ENCODE peak calls at places on chromosomes 3 and 15, in nine cellular contexts. T, N, E, O, X, B, K, Z and P are unnamed samples.

GRCh38 chr3:161035711-161036110 is 69.4 kb downstream of the B3GALNT1 start:
- DNase-seq in X (no peak), Z (no peak), K (no peak), T (no peak), O (no peak), E (no peak), N (no peak), B (no peak), P (no peak)

GRCh38 chr3:61181874-61182273 is 69.4 kb downstream of the FHIT start:
- DNase-seq in T (no peak), Z (peak), E (no peak), B (no peak), O (peak), X (no peak), N (no peak), K (no peak), P (peak)

GRCh38 chr15:48643776-48644497 is 1.6 kb downstream of the FBN1 start:
- DNase-seq in K (no peak), E (no peak), X (no peak), O (no peak), T (no peak), N (no peak), Z (no peak), B (no peak), P (no peak)

GRCh38 chr3:123372789-123373534 is 75.9 kb downstream of the ADCY5 start:
- DNase-seq in Z (no peak), E (no peak), K (no peak), B (no peak), O (no peak), N (no peak), T (no peak), X (no peak), P (no peak)

GRCh38 chr3:149245738-149246451 is 24.3 kb upstream of the CP start:
- DNase-seq in Z (no peak), E (no peak), N (no peak), T (no peak), K (no peak), X (no peak), B (no peak), O (no peak), P (no peak)

GRCh38 chr15:66905954-66906353 is 159.4 kb upstream of the SMAD3 start:
- DNase-seq in N (no peak), X (peak), Z (no peak), E (no peak), B (no peak), O (no peak), K (no peak), T (no peak), P (no peak)

GRCh38 chr3:25723802-25724201 is 59.1 kb upstream of the TOP2B start:
- DNase-seq in Z (no peak), X (no peak), B (no peak), O (no peak), N (no peak), K (no peak), E (no peak), T (no peak), P (no peak)

GRCh38 chr3:148955544-148956346 is 35.6 kb upstream of the GYG1 start:
- DNase-seq in X (peak), O (no peak), K (peak), Z (peak), T (no peak), B (peak), E (peak), N (no peak), P (no peak)

GRCh38 chr3:182794455-182794773 is 1.1 kb downstream of the ATP11B start:
- DNase-seq in K (no peak), E (no peak), O (no peak), Z (no peak), N (no peak), B (no peak), T (no peak), X (no peak), P (no peak)

GRCh38 chr3:169295126-169295525 is 368.4 kb downstream of the MECOM start:
- DNase-seq in X (no peak), B (no peak), E (no peak), O (no peak), K (no peak), Z (no peak), T (no peak), N (no peak), P (no peak)

GRCh38 chr15:73375755-73376305 is 7.1 kb upstream of the HCN4 start:
- DNase-seq in K (no peak), T (no peak), N (no peak), O (no peak), X (peak), Z (no peak), B (no peak), E (no peak), P (no peak)

GRCh38 chr3:127750226-127751031 is 71.9 kb downstream of the MGLL start:
- DNase-seq in E (no peak), B (no peak), T (no peak), Z (peak), K (no peak), O (peak), X (no peak), N (peak), P (no peak)

GRCh38 chr15:76503121-76503520 is 166.5 kb downstream of the ISL2 start:
- DNase-seq in E (no peak), Z (no peak), N (no peak), B (no peak), T (no peak), K (no peak), O (no peak), X (no peak), P (no peak)

GRCh38 chr3:73433079-73433478 is 191.7 kb downstream of the PDZRN3 start:
- DNase-seq in Z (no peak), E (no peak), N (no peak), X (no peak), K (no peak), T (no peak), B (no peak), O (no peak), P (no peak)

GRCh38 chr3:165805834-165806561 is 31.2 kb downstream of the BCHE start:
- DNase-seq in K (no peak), B (no peak), Z (no peak), O (no peak), X (no peak), N (no peak), E (no peak), T (no peak), P (no peak)

GRCh38 chr3:127775398-127776109 is 46.8 kb downstream of the MGLL start:
- DNase-seq in N (no peak), X (peak), O (no peak), B (peak), Z (no peak), T (no peak), K (no peak), E (peak), P (no peak)

GRCh38 chr15:39465843-39466242 is 115.0 kb upstream of the THBS1 start:
- DNase-seq in K (no peak), X (no peak), O (no peak), T (no peak), N (no peak), B (no peak), E (no peak), Z (no peak), P (no peak)

GRCh38 chr15:57551717-57552677 is 39.7 kb upstream of the MYZAP start:
- DNase-seq in E (no peak), Z (no peak), K (no peak), X (peak), T (no peak), N (no peak), B (no peak), O (no peak), P (no peak)
- TF ChIP-seq POLR2A in E (no peak), Z (no peak), K (no peak), X (no peak), T (no peak), N (no peak), B (no peak), O (no peak), P (no peak)

GRCh38 chr15:60539881-60540613 is 61.1 kb upstream of the ICE2 start:
- DNase-seq in Z (no peak), K (no peak), B (no peak), T (no peak), N (no peak), X (no peak), O (no peak), E (no peak), P (no peak)

GRCh38 chr15:60539017-60539416 is 60.1 kb upstream of the ICE2 start:
- DNase-seq in X (no peak), B (no peak), E (no peak), N (no peak), O (no peak), Z (no peak), T (no peak), K (no peak), P (no peak)

GRCh38 chr15:60538129-60538528 is 59.2 kb upstream of the ICE2 start:
- DNase-seq in Z (no peak), N (no peak), K (no peak), O (no peak), B (no peak), X (no peak), E (no peak), T (no peak), P (no peak)

GRCh38 chr15:60544581-60545115 is 65.7 kb upstream of the ICE2 start:
- DNase-seq in X (no peak), O (no peak), E (no peak), Z (no peak), K (no peak), T (no peak), N (no peak), B (no peak), P (no peak)

GRCh38 chr15:60541784-60542617 is 63.1 kb upstream of the ICE2 start:
- DNase-seq in Z (no peak), K (no peak), E (no peak), T (no peak), N (no peak), B (no peak), O (no peak), X (no peak), P (no peak)
- TF ChIP-seq POLR2A in Z (no peak), K (no peak), E (no peak), T (no peak), N (no peak), B (no peak), O (no peak), X (no peak), P (no peak)

GRCh38 chr3:72413228-72413627 is 435.0 kb downstream of the SHQ1 start:
- DNase-seq in O (no peak), Z (no peak), B (no peak), K (no peak), N (no peak), E (no peak), T (no peak), X (no peak), P (no peak)
- TF ChIP-seq POLR2A in O (no peak), Z (no peak), B (no peak), K (no peak), N (no peak), E (no peak), T (no peak), X (no peak), P (no peak)

GRCh38 chr3:48504051-48504946 is at the start of gene SHISA5:
- DNase-seq in T (peak), N (peak), O (peak), X (peak), K (peak), B (peak), Z (peak), E (peak), P (peak)
- TF ChIP-seq POLR2A in T (no peak), N (no peak), O (no peak), X (peak), K (peak), B (peak), Z (peak), E (no peak), P (no peak)

DNA sequence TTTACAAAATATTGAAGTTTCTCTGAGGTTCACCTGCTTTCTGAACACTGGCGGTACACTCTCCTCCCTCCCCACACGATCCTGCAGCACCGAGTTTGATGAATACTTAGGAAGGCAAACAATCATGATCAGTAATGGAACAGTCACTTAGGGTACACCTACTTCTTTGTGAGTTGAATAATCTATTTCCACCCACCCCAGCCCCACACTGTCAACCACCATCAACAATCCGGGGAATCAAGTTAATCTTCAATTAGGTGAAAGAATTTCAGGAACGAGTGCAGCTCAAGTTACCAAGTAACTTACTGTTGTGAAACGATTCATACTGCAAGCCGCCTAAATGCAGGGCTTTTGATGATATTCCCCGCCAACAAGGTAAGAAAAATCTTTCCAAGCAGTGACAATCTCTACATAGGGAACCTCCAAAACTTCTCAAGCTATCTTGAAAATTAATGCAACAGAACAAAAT is 159.2 kb upstream of the NR2F2 start:
- DNase-seq in N (no peak), K (no peak), Z (no peak), B (no peak), O (no peak), X (no peak), T (no peak), E (no peak), P (no peak)
- TF ChIP-seq POLR2A in N (no peak), K (no peak), Z (no peak), B (no peak), O (no peak), X (no peak), T (no peak), E (no peak), P (no peak)

GRCh38 chr3:129119365-129120100 is 2.1 kb downstream of the RAB43 start:
- DNase-seq in B (no peak), K (no peak), X (no peak), N (no peak), Z (peak), E (peak), O (no peak), T (no peak), P (no peak)

GRCh38 chr3:129121016-129121791 is 400 bp downstream of the RAB43 start:
- DNase-seq in N (no peak), O (no peak), X (no peak), K (no peak), B (peak), Z (peak), T (no peak), E (no peak), P (no peak)

GRCh38 chr3:129118745-129119144 is 2.9 kb downstream of the RAB43 start:
- DNase-seq in Z (no peak), K (no peak), X (no peak), T (no peak), E (no peak), B (no peak), O (no peak), N (no peak), P (no peak)

GRCh38 chr3:129121792-129122696 is at the start of gene RAB43:
- DNase-seq in B (peak), N (peak), O (peak), E (peak), K (peak), Z (peak), T (peak), X (peak), P (peak)

DNA sequence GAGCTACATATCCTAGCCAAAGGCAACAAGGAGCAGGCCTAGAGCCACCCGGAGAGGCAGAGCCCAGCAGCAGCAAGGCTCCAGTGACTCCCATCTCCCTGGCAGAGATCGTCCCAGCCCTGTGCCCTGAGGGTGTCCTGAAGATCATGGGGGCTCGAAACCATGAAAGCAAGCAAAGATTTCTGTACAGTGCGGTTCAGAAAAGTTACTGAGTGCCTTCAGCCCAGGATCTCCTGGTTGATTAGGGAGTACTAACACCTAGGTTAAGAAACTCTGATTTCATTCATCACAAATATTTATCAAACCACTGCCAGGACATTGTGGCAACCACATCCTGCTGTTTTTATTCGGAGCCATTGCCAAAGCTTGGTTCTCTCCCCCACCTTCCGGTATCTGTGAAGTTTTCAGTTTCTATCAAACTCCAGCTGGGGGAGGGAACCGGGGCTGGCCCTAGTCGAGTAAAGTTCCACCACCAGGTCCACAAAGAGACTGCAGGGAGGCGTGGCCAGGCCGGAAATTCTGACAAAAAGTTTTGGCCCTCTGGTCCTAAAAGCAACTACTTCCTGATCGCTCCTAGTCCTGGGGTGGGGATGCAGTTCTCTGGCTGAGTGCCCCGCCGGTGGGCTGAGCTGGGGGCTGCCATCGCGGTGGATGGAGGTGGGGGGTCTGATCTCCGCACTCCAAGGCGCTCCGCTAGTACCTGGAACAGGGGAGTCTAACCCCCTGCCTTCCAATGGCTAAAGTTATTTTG is 1.2 kb downstream of the RAB43 start:
- DNase-seq in Z (peak), K (peak), N (peak), E (peak), X (peak), B (peak), O (peak), T (peak), P (peak)
- TF ChIP-seq POLR2A in Z (peak), K (peak), N (no peak), E (no peak), X (peak), B (peak), O (peak), T (peak), P (peak)

GRCh38 chr3:152682477-152682876 is 152.5 kb upstream of the P2RY1 start:
- DNase-seq in K (no peak), E (no peak), O (no peak), T (no peak), N (no peak), X (no peak), B (no peak), Z (no peak), P (no peak)
- TF ChIP-seq POLR2A in K (no peak), E (no peak), O (no peak), T (no peak), N (no peak), X (no peak), B (no peak), Z (no peak), P (no peak)

GRCh38 chr3:186413615-186414415 is 51.8 kb upstream of the DGKG start:
- DNase-seq in K (peak), X (no peak), Z (peak), B (peak), T (no peak), N (peak), O (no peak), E (peak), P (no peak)
- TF ChIP-seq POLR2A in K (no peak), X (no peak), Z (no peak), B (no peak), T (no peak), N (no peak), O (no peak), E (no peak), P (no peak)

DNA sequence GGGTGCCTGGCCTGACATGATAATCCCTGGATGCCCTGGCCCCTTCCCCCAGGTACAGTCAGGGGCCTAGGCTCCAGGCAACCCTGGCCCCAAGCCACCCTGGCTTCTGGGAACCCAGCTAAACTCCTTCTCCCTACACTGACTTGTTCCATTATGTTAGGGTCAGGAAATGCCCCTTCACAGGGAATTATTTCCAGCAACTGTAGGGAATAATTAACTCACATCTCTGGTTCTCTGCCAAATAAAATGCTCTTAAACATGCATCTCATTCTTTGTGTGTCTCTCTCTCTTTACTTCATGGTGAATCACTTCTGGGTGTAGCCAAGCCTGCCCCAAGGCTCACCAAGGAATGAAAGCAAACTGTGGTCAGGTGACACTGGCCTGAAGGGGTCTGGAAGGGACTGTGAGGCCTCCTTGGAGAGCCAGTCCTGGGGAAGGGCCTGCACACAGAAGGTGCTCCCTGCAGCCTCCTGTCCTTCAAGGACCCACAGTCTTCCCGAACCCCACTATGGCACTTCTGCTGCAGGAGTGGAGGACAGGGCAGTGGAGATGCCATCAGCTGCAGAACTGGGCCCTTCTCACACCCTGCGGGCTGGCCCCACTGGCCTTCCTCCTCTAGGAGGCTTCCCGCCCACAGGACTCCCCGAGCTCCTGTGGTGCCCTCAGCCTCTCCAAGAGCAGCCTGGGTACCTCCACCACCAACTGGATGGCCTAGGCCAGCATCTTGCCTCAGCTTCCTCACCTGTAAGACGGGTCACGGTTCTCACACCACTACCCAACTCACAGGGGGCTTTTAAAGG is 17.6 kb downstream of the TKT start:
- DNase-seq in X (no peak), K (no peak), Z (peak), B (no peak), N (no peak), O (no peak), E (no peak), T (no peak), P (no peak)
- TF ChIP-seq POLR2A in X (no peak), K (no peak), Z (peak), B (no peak), N (no peak), O (no peak), E (no peak), T (no peak), P (no peak)